ENCODE peak calls at places on chromosome 2, in nine cellular contexts. One of them, this sample, is unnamed.

GRCh38 chr2:10124538-10125045 is 2.1 kb downstream of the RRM2 start:
- DNase-seq in activated T-helper 9 cell treated with anti-CD3 and anti-CD28 coated beads, Interleukin-2, amount 50 U/mL, for 16 hours: no peak
- DNase-seq in NT2/D1: no peak
- DNase-seq in hypothalamus: no peak
- DNase-seq in CD4-positive, alpha-beta T cell: peak
- DNase-seq in HTR-8/SVneo: no peak
- DNase-seq in AG20443: peak
- DNase-seq in stimulated activated CD8-positive, alpha-beta memory T cell treated with anti-CD3 and anti-CD28 coated beads, Interleukin-7, amount 100 ng/mL, for 1 hour: no peak
- DNase-seq in tibial artery: peak
- DNase-seq in this sample: peak

GRCh38 chr2:201966691-201967388 is 66.8 kb upstream of the FZD7 start:
- DNase-seq in activated T-helper 9 cell treated with anti-CD3 and anti-CD28 coated beads, Interleukin-2, amount 50 U/mL, for 16 hours: no peak
- DNase-seq in tibial artery: no peak
- DNase-seq in hypothalamus: no peak
- DNase-seq in HTR-8/SVneo: no peak
- DNase-seq in CD4-positive, alpha-beta T cell: no peak
- DNase-seq in stimulated activated CD8-positive, alpha-beta memory T cell treated with anti-CD3 and anti-CD28 coated beads, Interleukin-7, amount 100 ng/mL, for 1 hour: no peak
- DNase-seq in AG20443: no peak
- DNase-seq in NT2/D1: no peak
- DNase-seq in this sample: no peak

GRCh38 chr2:96767135-96767871 is 6.6 kb downstream of the CNNM4 start:
- DNase-seq in NT2/D1: no peak
- DNase-seq in CD4-positive, alpha-beta T cell: no peak
- DNase-seq in tibial artery: no peak
- DNase-seq in activated T-helper 9 cell treated with anti-CD3 and anti-CD28 coated beads, Interleukin-2, amount 50 U/mL, for 16 hours: no peak
- DNase-seq in AG20443: no peak
- DNase-seq in HTR-8/SVneo: no peak
- DNase-seq in stimulated activated CD8-positive, alpha-beta memory T cell treated with anti-CD3 and anti-CD28 coated beads, Interleukin-7, amount 100 ng/mL, for 1 hour: no peak
- DNase-seq in hypothalamus: no peak
- DNase-seq in this sample: no peak

GRCh38 chr2:138267902-138268254 is 233.7 kb upstream of the SPOPL start:
- DNase-seq in tibial artery: no peak
- DNase-seq in stimulated activated CD8-positive, alpha-beta memory T cell treated with anti-CD3 and anti-CD28 coated beads, Interleukin-7, amount 100 ng/mL, for 1 hour: no peak
- DNase-seq in NT2/D1: no peak
- DNase-seq in CD4-positive, alpha-beta T cell: no peak
- DNase-seq in AG20443: no peak
- DNase-seq in activated T-helper 9 cell treated with anti-CD3 and anti-CD28 coated beads, Interleukin-2, amount 50 U/mL, for 16 hours: no peak
- DNase-seq in HTR-8/SVneo: no peak
- DNase-seq in hypothalamus: no peak
- DNase-seq in this sample: peak

GRCh38 chr2:136112949-136113766 is 4.8 kb downstream of the CXCR4 start:
- DNase-seq in stimulated activated CD8-positive, alpha-beta memory T cell treated with anti-CD3 and anti-CD28 coated beads, Interleukin-7, amount 100 ng/mL, for 1 hour: no peak
- DNase-seq in NT2/D1: no peak
- DNase-seq in AG20443: no peak
- DNase-seq in activated T-helper 9 cell treated with anti-CD3 and anti-CD28 coated beads, Interleukin-2, amount 50 U/mL, for 16 hours: no peak
- DNase-seq in CD4-positive, alpha-beta T cell: no peak
- DNase-seq in hypothalamus: no peak
- DNase-seq in tibial artery: no peak
- DNase-seq in HTR-8/SVneo: no peak
- DNase-seq in this sample: no peak

GRCh38 chr2:164717000-164717597 is 95.8 kb upstream of the GRB14 start:
- DNase-seq in CD4-positive, alpha-beta T cell: no peak
- DNase-seq in AG20443: no peak
- DNase-seq in tibial artery: no peak
- DNase-seq in HTR-8/SVneo: no peak
- DNase-seq in stimulated activated CD8-positive, alpha-beta memory T cell treated with anti-CD3 and anti-CD28 coated beads, Interleukin-7, amount 100 ng/mL, for 1 hour: no peak
- DNase-seq in activated T-helper 9 cell treated with anti-CD3 and anti-CD28 coated beads, Interleukin-2, amount 50 U/mL, for 16 hours: no peak
- DNase-seq in hypothalamus: no peak
- DNase-seq in NT2/D1: no peak
- DNase-seq in this sample: peak

GRCh38 chr2:139813340-139813739 is 1033.2 kb upstream of the NXPH2 start:
- DNase-seq in NT2/D1: no peak
- DNase-seq in stimulated activated CD8-positive, alpha-beta memory T cell treated with anti-CD3 and anti-CD28 coated beads, Interleukin-7, amount 100 ng/mL, for 1 hour: no peak
- DNase-seq in tibial artery: no peak
- DNase-seq in CD4-positive, alpha-beta T cell: no peak
- DNase-seq in HTR-8/SVneo: no peak
- DNase-seq in hypothalamus: no peak
- DNase-seq in activated T-helper 9 cell treated with anti-CD3 and anti-CD28 coated beads, Interleukin-2, amount 50 U/mL, for 16 hours: no peak
- DNase-seq in AG20443: no peak
- DNase-seq in this sample: no peak

GRCh38 chr2:133324150-133324561 is 244.1 kb downstream of the NCKAP5 start:
- DNase-seq in stimulated activated CD8-positive, alpha-beta memory T cell treated with anti-CD3 and anti-CD28 coated beads, Interleukin-7, amount 100 ng/mL, for 1 hour: no peak
- DNase-seq in AG20443: peak
- DNase-seq in hypothalamus: no peak
- DNase-seq in tibial artery: no peak
- DNase-seq in NT2/D1: no peak
- DNase-seq in HTR-8/SVneo: peak
- DNase-seq in CD4-positive, alpha-beta T cell: no peak
- DNase-seq in activated T-helper 9 cell treated with anti-CD3 and anti-CD28 coated beads, Interleukin-2, amount 50 U/mL, for 16 hours: no peak
- DNase-seq in this sample: peak

GRCh38 chr2:158600155-158600802 is 143.5 kb downstream of the PKP4 start:
- DNase-seq in HTR-8/SVneo: peak
- DNase-seq in tibial artery: peak
- DNase-seq in AG20443: peak
- DNase-seq in NT2/D1: no peak
- DNase-seq in CD4-positive, alpha-beta T cell: no peak
- DNase-seq in stimulated activated CD8-positive, alpha-beta memory T cell treated with anti-CD3 and anti-CD28 coated beads, Interleukin-7, amount 100 ng/mL, for 1 hour: no peak
- DNase-seq in hypothalamus: peak
- DNase-seq in activated T-helper 9 cell treated with anti-CD3 and anti-CD28 coated beads, Interleukin-2, amount 50 U/mL, for 16 hours: no peak
- DNase-seq in this sample: peak

GRCh38 chr2:152061383-152061782 is 37.5 kb downstream of the CACNB4 start:
- DNase-seq in stimulated activated CD8-positive, alpha-beta memory T cell treated with anti-CD3 and anti-CD28 coated beads, Interleukin-7, amount 100 ng/mL, for 1 hour: no peak
- DNase-seq in activated T-helper 9 cell treated with anti-CD3 and anti-CD28 coated beads, Interleukin-2, amount 50 U/mL, for 16 hours: no peak
- DNase-seq in hypothalamus: no peak
- DNase-seq in CD4-positive, alpha-beta T cell: no peak
- DNase-seq in HTR-8/SVneo: no peak
- DNase-seq in tibial artery: no peak
- DNase-seq in AG20443: no peak
- DNase-seq in NT2/D1: no peak
- DNase-seq in this sample: no peak

GRCh38 chr2:134739879-134740301 is 21.1 kb upstream of the TMEM163 start:
- DNase-seq in stimulated activated CD8-positive, alpha-beta memory T cell treated with anti-CD3 and anti-CD28 coated beads, Interleukin-7, amount 100 ng/mL, for 1 hour: no peak
- DNase-seq in hypothalamus: no peak
- DNase-seq in NT2/D1: no peak
- DNase-seq in HTR-8/SVneo: no peak
- DNase-seq in tibial artery: no peak
- DNase-seq in CD4-positive, alpha-beta T cell: no peak
- DNase-seq in activated T-helper 9 cell treated with anti-CD3 and anti-CD28 coated beads, Interleukin-2, amount 50 U/mL, for 16 hours: no peak
- DNase-seq in AG20443: no peak
- DNase-seq in this sample: peak

GRCh38 chr2:207503234-207503633 is 26.5 kb upstream of the CREB1 start:
- DNase-seq in AG20443: peak
- DNase-seq in tibial artery: no peak
- DNase-seq in stimulated activated CD8-positive, alpha-beta memory T cell treated with anti-CD3 and anti-CD28 coated beads, Interleukin-7, amount 100 ng/mL, for 1 hour: no peak
- DNase-seq in HTR-8/SVneo: no peak
- DNase-seq in NT2/D1: no peak
- DNase-seq in CD4-positive, alpha-beta T cell: no peak
- DNase-seq in hypothalamus: no peak
- DNase-seq in activated T-helper 9 cell treated with anti-CD3 and anti-CD28 coated beads, Interleukin-2, amount 50 U/mL, for 16 hours: no peak
- DNase-seq in this sample: peak

GRCh38 chr2:237712477-237713377 is 85.3 kb downstream of the LRRFIP1 start:
- DNase-seq in stimulated activated CD8-positive, alpha-beta memory T cell treated with anti-CD3 and anti-CD28 coated beads, Interleukin-7, amount 100 ng/mL, for 1 hour: no peak
- DNase-seq in NT2/D1: no peak
- DNase-seq in hypothalamus: no peak
- DNase-seq in activated T-helper 9 cell treated with anti-CD3 and anti-CD28 coated beads, Interleukin-2, amount 50 U/mL, for 16 hours: no peak
- DNase-seq in CD4-positive, alpha-beta T cell: no peak
- DNase-seq in AG20443: no peak
- DNase-seq in HTR-8/SVneo: no peak
- DNase-seq in tibial artery: no peak
- DNase-seq in this sample: no peak

GRCh38 chr2:61763605-61764034 is 90.2 kb downstream of the FAM161A start:
- DNase-seq in activated T-helper 9 cell treated with anti-CD3 and anti-CD28 coated beads, Interleukin-2, amount 50 U/mL, for 16 hours: peak
- DNase-seq in stimulated activated CD8-positive, alpha-beta memory T cell treated with anti-CD3 and anti-CD28 coated beads, Interleukin-7, amount 100 ng/mL, for 1 hour: no peak
- DNase-seq in CD4-positive, alpha-beta T cell: no peak
- DNase-seq in tibial artery: peak
- DNase-seq in NT2/D1: no peak
- DNase-seq in hypothalamus: peak
- DNase-seq in HTR-8/SVneo: peak
- DNase-seq in AG20443: peak
- DNase-seq in this sample: peak

GRCh38 chr2:226561962-226562361 is 237.7 kb downstream of the IRS1 start:
- DNase-seq in HTR-8/SVneo: no peak
- DNase-seq in activated T-helper 9 cell treated with anti-CD3 and anti-CD28 coated beads, Interleukin-2, amount 50 U/mL, for 16 hours: no peak
- DNase-seq in AG20443: no peak
- DNase-seq in CD4-positive, alpha-beta T cell: no peak
- DNase-seq in stimulated activated CD8-positive, alpha-beta memory T cell treated with anti-CD3 and anti-CD28 coated beads, Interleukin-7, amount 100 ng/mL, for 1 hour: no peak
- DNase-seq in hypothalamus: no peak
- DNase-seq in NT2/D1: no peak
- DNase-seq in tibial artery: no peak
- DNase-seq in this sample: no peak

GRCh38 chr2:198453866-198454265 is 649.5 kb downstream of the PLCL1 start:
- DNase-seq in AG20443: no peak
- DNase-seq in stimulated activated CD8-positive, alpha-beta memory T cell treated with anti-CD3 and anti-CD28 coated beads, Interleukin-7, amount 100 ng/mL, for 1 hour: no peak
- DNase-seq in NT2/D1: no peak
- DNase-seq in hypothalamus: no peak
- DNase-seq in activated T-helper 9 cell treated with anti-CD3 and anti-CD28 coated beads, Interleukin-2, amount 50 U/mL, for 16 hours: no peak
- DNase-seq in CD4-positive, alpha-beta T cell: no peak
- DNase-seq in HTR-8/SVneo: no peak
- DNase-seq in tibial artery: no peak
- DNase-seq in this sample: no peak

GRCh38 chr2:169620509-169620908 is 36.4 kb downstream of the PPIG start:
- DNase-seq in HTR-8/SVneo: no peak
- DNase-seq in stimulated activated CD8-positive, alpha-beta memory T cell treated with anti-CD3 and anti-CD28 coated beads, Interleukin-7, amount 100 ng/mL, for 1 hour: no peak
- DNase-seq in tibial artery: no peak
- DNase-seq in CD4-positive, alpha-beta T cell: no peak
- DNase-seq in hypothalamus: no peak
- DNase-seq in AG20443: no peak
- DNase-seq in activated T-helper 9 cell treated with anti-CD3 and anti-CD28 coated beads, Interleukin-2, amount 50 U/mL, for 16 hours: no peak
- DNase-seq in NT2/D1: no peak
- DNase-seq in this sample: no peak

GRCh38 chr2:109439897-109440506 is 173.8 kb downstream of the SEPTIN10 start:
- DNase-seq in AG20443: no peak
- DNase-seq in NT2/D1: no peak
- DNase-seq in hypothalamus: no peak
- DNase-seq in CD4-positive, alpha-beta T cell: no peak
- DNase-seq in tibial artery: peak
- DNase-seq in activated T-helper 9 cell treated with anti-CD3 and anti-CD28 coated beads, Interleukin-2, amount 50 U/mL, for 16 hours: no peak
- DNase-seq in stimulated activated CD8-positive, alpha-beta memory T cell treated with anti-CD3 and anti-CD28 coated beads, Interleukin-7, amount 100 ng/mL, for 1 hour: no peak
- DNase-seq in HTR-8/SVneo: no peak
- DNase-seq in this sample: no peak

GRCh38 chr2:67993329-67993728 is 69.5 kb downstream of the C1D start:
- DNase-seq in AG20443: no peak
- DNase-seq in activated T-helper 9 cell treated with anti-CD3 and anti-CD28 coated beads, Interleukin-2, amount 50 U/mL, for 16 hours: no peak
- DNase-seq in CD4-positive, alpha-beta T cell: no peak
- DNase-seq in hypothalamus: no peak
- DNase-seq in NT2/D1: no peak
- DNase-seq in HTR-8/SVneo: no peak
- DNase-seq in tibial artery: no peak
- DNase-seq in stimulated activated CD8-positive, alpha-beta memory T cell treated with anti-CD3 and anti-CD28 coated beads, Interleukin-7, amount 100 ng/mL, for 1 hour: no peak
- DNase-seq in this sample: no peak

GRCh38 chr2:189952536-189953109 is 109.9 kb downstream of the MSTN start:
- DNase-seq in AG20443: no peak
- DNase-seq in CD4-positive, alpha-beta T cell: no peak
- DNase-seq in NT2/D1: no peak
- DNase-seq in activated T-helper 9 cell treated with anti-CD3 and anti-CD28 coated beads, Interleukin-2, amount 50 U/mL, for 16 hours: no peak
- DNase-seq in stimulated activated CD8-positive, alpha-beta memory T cell treated with anti-CD3 and anti-CD28 coated beads, Interleukin-7, amount 100 ng/mL, for 1 hour: no peak
- DNase-seq in HTR-8/SVneo: no peak
- DNase-seq in hypothalamus: no peak
- DNase-seq in tibial artery: no peak
- DNase-seq in this sample: no peak

GRCh38 chr2:112023707-112024106 is 31.4 kb upstream of the TMEM87B start:
- DNase-seq in HTR-8/SVneo: no peak
- DNase-seq in activated T-helper 9 cell treated with anti-CD3 and anti-CD28 coated beads, Interleukin-2, amount 50 U/mL, for 16 hours: no peak
- DNase-seq in tibial artery: no peak
- DNase-seq in stimulated activated CD8-positive, alpha-beta memory T cell treated with anti-CD3 and anti-CD28 coated beads, Interleukin-7, amount 100 ng/mL, for 1 hour: no peak
- DNase-seq in hypothalamus: no peak
- DNase-seq in CD4-positive, alpha-beta T cell: no peak
- DNase-seq in AG20443: no peak
- DNase-seq in NT2/D1: no peak
- DNase-seq in this sample: no peak

GRCh38 chr2:220687231-220687843 is 884.8 kb downstream of the EPHA4 start:
- DNase-seq in activated T-helper 9 cell treated with anti-CD3 and anti-CD28 coated beads, Interleukin-2, amount 50 U/mL, for 16 hours: peak
- DNase-seq in tibial artery: peak
- DNase-seq in CD4-positive, alpha-beta T cell: peak
- DNase-seq in stimulated activated CD8-positive, alpha-beta memory T cell treated with anti-CD3 and anti-CD28 coated beads, Interleukin-7, amount 100 ng/mL, for 1 hour: peak
- DNase-seq in AG20443: peak
- DNase-seq in NT2/D1: peak
- DNase-seq in HTR-8/SVneo: peak
- DNase-seq in hypothalamus: peak
- DNase-seq in this sample: peak

GRCh38 chr2:209960676-209961630 is 41.5 kb upstream of the RPE start:
- DNase-seq in AG20443: peak
- DNase-seq in CD4-positive, alpha-beta T cell: peak
- DNase-seq in activated T-helper 9 cell treated with anti-CD3 and anti-CD28 coated beads, Interleukin-2, amount 50 U/mL, for 16 hours: peak
- DNase-seq in NT2/D1: peak
- DNase-seq in stimulated activated CD8-positive, alpha-beta memory T cell treated with anti-CD3 and anti-CD28 coated beads, Interleukin-7, amount 100 ng/mL, for 1 hour: peak
- DNase-seq in hypothalamus: no peak
- DNase-seq in HTR-8/SVneo: peak
- DNase-seq in tibial artery: no peak
- DNase-seq in this sample: peak

GRCh38 chr2:121746071-121746578 is 9.3 kb upstream of the TSN start:
- DNase-seq in hypothalamus: no peak
- DNase-seq in NT2/D1: no peak
- DNase-seq in AG20443: no peak
- DNase-seq in HTR-8/SVneo: no peak
- DNase-seq in activated T-helper 9 cell treated with anti-CD3 and anti-CD28 coated beads, Interleukin-2, amount 50 U/mL, for 16 hours: no peak
- DNase-seq in stimulated activated CD8-positive, alpha-beta memory T cell treated with anti-CD3 and anti-CD28 coated beads, Interleukin-7, amount 100 ng/mL, for 1 hour: no peak
- DNase-seq in tibial artery: no peak
- DNase-seq in CD4-positive, alpha-beta T cell: no peak
- DNase-seq in this sample: no peak

GRCh38 chr2:113965644-113966043 is 75.8 kb downstream of the ACTR3 start:
- DNase-seq in activated T-helper 9 cell treated with anti-CD3 and anti-CD28 coated beads, Interleukin-2, amount 50 U/mL, for 16 hours: no peak
- DNase-seq in AG20443: no peak
- DNase-seq in hypothalamus: no peak
- DNase-seq in NT2/D1: peak
- DNase-seq in HTR-8/SVneo: no peak
- DNase-seq in tibial artery: no peak
- DNase-seq in CD4-positive, alpha-beta T cell: no peak
- DNase-seq in stimulated activated CD8-positive, alpha-beta memory T cell treated with anti-CD3 and anti-CD28 coated beads, Interleukin-7, amount 100 ng/mL, for 1 hour: no peak
- DNase-seq in this sample: peak

GRCh38 chr2:66596229-66596628 is 161.3 kb downstream of the MEIS1 start:
- DNase-seq in stimulated activated CD8-positive, alpha-beta memory T cell treated with anti-CD3 and anti-CD28 coated beads, Interleukin-7, amount 100 ng/mL, for 1 hour: no peak
- DNase-seq in activated T-helper 9 cell treated with anti-CD3 and anti-CD28 coated beads, Interleukin-2, amount 50 U/mL, for 16 hours: no peak
- DNase-seq in hypothalamus: no peak
- DNase-seq in CD4-positive, alpha-beta T cell: no peak
- DNase-seq in HTR-8/SVneo: no peak
- DNase-seq in NT2/D1: no peak
- DNase-seq in AG20443: no peak
- DNase-seq in tibial artery: no peak
- DNase-seq in this sample: no peak

GRCh38 chr2:60759654-60760053 is 3.6 kb downstream of the PAPOLG start:
- DNase-seq in NT2/D1: no peak
- DNase-seq in stimulated activated CD8-positive, alpha-beta memory T cell treated with anti-CD3 and anti-CD28 coated beads, Interleukin-7, amount 100 ng/mL, for 1 hour: no peak
- DNase-seq in tibial artery: no peak
- DNase-seq in AG20443: no peak
- DNase-seq in HTR-8/SVneo: no peak
- DNase-seq in activated T-helper 9 cell treated with anti-CD3 and anti-CD28 coated beads, Interleukin-2, amount 50 U/mL, for 16 hours: no peak
- DNase-seq in hypothalamus: no peak
- DNase-seq in CD4-positive, alpha-beta T cell: no peak
- DNase-seq in this sample: no peak

GRCh38 chr2:235225261-235225660 is 268.6 kb upstream of the AGAP1 start:
- DNase-seq in stimulated activated CD8-positive, alpha-beta memory T cell treated with anti-CD3 and anti-CD28 coated beads, Interleukin-7, amount 100 ng/mL, for 1 hour: no peak
- DNase-seq in AG20443: no peak
- DNase-seq in CD4-positive, alpha-beta T cell: no peak
- DNase-seq in tibial artery: no peak
- DNase-seq in hypothalamus: no peak
- DNase-seq in activated T-helper 9 cell treated with anti-CD3 and anti-CD28 coated beads, Interleukin-2, amount 50 U/mL, for 16 hours: no peak
- DNase-seq in HTR-8/SVneo: no peak
- DNase-seq in NT2/D1: no peak
- DNase-seq in this sample: no peak

GRCh38 chr2:28753043-28753683 is 1.5 kb downstream of the PPP1CB start:
- DNase-seq in hypothalamus: no peak
- DNase-seq in stimulated activated CD8-positive, alpha-beta memory T cell treated with anti-CD3 and anti-CD28 coated beads, Interleukin-7, amount 100 ng/mL, for 1 hour: peak
- DNase-seq in activated T-helper 9 cell treated with anti-CD3 and anti-CD28 coated beads, Interleukin-2, amount 50 U/mL, for 16 hours: peak
- DNase-seq in HTR-8/SVneo: peak
- DNase-seq in NT2/D1: peak
- DNase-seq in tibial artery: peak
- DNase-seq in AG20443: peak
- DNase-seq in CD4-positive, alpha-beta T cell: peak
- DNase-seq in this sample: peak

GRCh38 chr2:112187805-112188596 is 49.8 kb downstream of the FBLN7 start:
- DNase-seq in stimulated activated CD8-positive, alpha-beta memory T cell treated with anti-CD3 and anti-CD28 coated beads, Interleukin-7, amount 100 ng/mL, for 1 hour: peak
- DNase-seq in hypothalamus: no peak
- DNase-seq in HTR-8/SVneo: no peak
- DNase-seq in CD4-positive, alpha-beta T cell: peak
- DNase-seq in activated T-helper 9 cell treated with anti-CD3 and anti-CD28 coated beads, Interleukin-2, amount 50 U/mL, for 16 hours: peak
- DNase-seq in AG20443: no peak
- DNase-seq in NT2/D1: no peak
- DNase-seq in tibial artery: no peak
- DNase-seq in this sample: no peak

GRCh38 chr2:112121682-112122254 is 16.4 kb upstream of the FBLN7 start:
- DNase-seq in AG20443: peak
- DNase-seq in CD4-positive, alpha-beta T cell: peak
- DNase-seq in stimulated activated CD8-positive, alpha-beta memory T cell treated with anti-CD3 and anti-CD28 coated beads, Interleukin-7, amount 100 ng/mL, for 1 hour: peak
- DNase-seq in NT2/D1: peak
- DNase-seq in activated T-helper 9 cell treated with anti-CD3 and anti-CD28 coated beads, Interleukin-2, amount 50 U/mL, for 16 hours: no peak
- DNase-seq in HTR-8/SVneo: peak
- DNase-seq in tibial artery: no peak
- DNase-seq in hypothalamus: no peak
- DNase-seq in this sample: peak